ENCODE peak calls at places on chromosomes 11 and 22, in five cellular contexts. W is fibroblast of lung, X is right lobe of liver, O is uterus, J is upper lobe of right lung. R is an unnamed sample.

GRCh38 chr22:27626675-27627443 is 174.7 kb downstream of the MN1 start:
- DNase-seq in X (no peak), J (no peak), W (no peak), O (no peak), R (no peak)

GRCh38 chr22:29302681-29303465 is 3.6 kb upstream of the GAS2L1 start:
- DNase-seq in W (no peak), J (no peak), O (no peak), X (peak; percentile 68), R (no peak)

GRCh38 chr11:69572233-69572860 is 68.6 kb upstream of the CCND1 start:
- DNase-seq in X (no peak), J (no peak), O (no peak), W (no peak), R (peak; percentile 30)

GRCh38 chr11:61473370-61474025 is 35.1 kb upstream of the LRRC10B start:
- DNase-seq in J (no peak), X (no peak), O (no peak), W (peak; percentile 64), R (no peak)

GRCh38 chr11:120131941-120132644 is 5.8 kb downstream of the TRIM29 start:
- DNase-seq in O (peak; percentile 4), X (peak; percentile 4), J (peak; percentile 45), W (no peak), R (no peak)

GRCh38 chr11:45804806-45805304 is at the start of gene SLC35C1:
- DNase-seq in W (peak; percentile 93), X (peak; percentile 98), O (peak; percentile 97), J (peak; percentile 99), R (peak; percentile 96)

GRCh38 chr11:119993732-119994131 is 144.2 kb downstream of the TRIM29 start:
- DNase-seq in W (no peak), J (no peak), X (no peak), O (no peak), R (no peak)

GRCh38 chr11:133946541-133947297 is 10.0 kb downstream of the IGSF9B start:
- DNase-seq in X (no peak), O (no peak), W (no peak), J (peak; percentile 61), R (no peak)

GRCh38 chr11:60251485-60252207 is 8.7 kb upstream of the MS4A4E start:
- DNase-seq in W (no peak), J (no peak), X (no peak), O (no peak), R (no peak)

GRCh38 chr22:33314316-33314715 is 256.1 kb upstream of the SYN3 start:
- DNase-seq in X (no peak), J (no peak), O (no peak), W (no peak), R (no peak)

GRCh38 chr22:37967147-37967546 is 13.6 kb downstream of the POLR2F start:
- DNase-seq in W (no peak), X (no peak), O (no peak), J (no peak), R (no peak)

GRCh38 chr22:28198692-28199091 is 279.6 kb upstream of the PITPNB start:
- DNase-seq in J (no peak), X (no peak), W (peak; percentile 23), O (no peak), R (no peak)

GRCh38 chr11:72239296-72239848 is 4.6 kb downstream of the PHOX2A start:
- DNase-seq in W (peak; percentile 70), J (peak; percentile 83), O (peak; percentile 71), X (peak; percentile 56), R (no peak)

GRCh38 chr22:17257578-17257977 is 38.3 kb upstream of the ADA2 start:
- DNase-seq in W (no peak), O (no peak), J (no peak), X (no peak), R (no peak)

GRCh38 chr22:40027191-40028097 is 32.7 kb downstream of the FAM83F start:
- DNase-seq in W (no peak), J (peak; percentile 41), X (no peak), O (no peak), R (no peak)

GRCh38 chr22:26648761-26649363 is 8.5 kb upstream of the MIAT start:
- DNase-seq in O (no peak), X (no peak), J (no peak), W (no peak), R (peak; percentile 21)

GRCh38 chr22:31876156-31877035 is 67.9 kb upstream of the YWHAH start:
- DNase-seq in O (no peak), X (no peak), J (no peak), W (no peak), R (no peak)

GRCh38 chr11:133921026-133921425 is 35.7 kb downstream of the IGSF9B start:
- DNase-seq in W (no peak), O (no peak), J (no peak), X (no peak), R (no peak)

GRCh38 chr11:120273432-120273831 is 33.5 kb downstream of the POU2F3 start:
- DNase-seq in X (no peak), J (no peak), W (peak; percentile 13), O (no peak), R (no peak)

GRCh38 chr11:86664930-86665329 is 7.5 kb downstream of the ME3 start:
- DNase-seq in X (no peak), J (no peak), W (no peak), O (no peak), R (no peak)

GRCh38 chr22:50544746-50545253 is 899 bp upstream of the KLHDC7B start:
- DNase-seq in X (no peak), W (no peak), J (peak; percentile 86), O (no peak), R (no peak)
- H3K4me3 ChIP-seq in X (no peak overlapping the region), W (no peak overlapping the region), J (peak overlapping the region; percentile 32), O (no peak overlapping the region), R (peak overlapping the region; percentile 77)

DNA sequence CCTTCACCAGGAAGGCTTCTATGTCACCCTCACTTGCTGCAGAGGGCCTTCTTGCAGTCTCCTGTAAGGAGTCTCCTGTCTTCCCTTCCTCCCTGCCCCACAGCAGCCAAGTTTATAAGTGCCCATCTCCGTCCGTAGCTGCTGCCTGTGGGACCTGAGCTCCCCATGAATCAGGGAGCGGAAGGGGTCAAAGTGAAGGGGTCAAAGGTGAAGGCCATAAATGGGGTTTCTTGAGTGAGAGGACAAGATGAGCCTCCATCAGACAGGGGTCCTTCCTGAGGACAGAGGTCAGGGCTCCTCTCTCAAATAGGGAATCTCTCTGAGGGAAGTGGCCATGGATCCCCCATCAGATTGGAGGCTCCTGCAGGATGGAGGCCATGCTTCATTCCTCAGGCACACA is 44.4 kb downstream of the ARRB1 start:
- DNase-seq in W (no peak), J (no peak), O (no peak), X (no peak), R (no peak)
- H3K27ac ChIP-seq in W (no peak overlapping the region), J (peak overlapping the region; percentile 47), O (peak overlapping the region; percentile 30), X (no peak overlapping the region), R (no peak overlapping the region)

GRCh38 chr11:113838005-113838404 is 37.4 kb downstream of the USP28 start:
- DNase-seq in X (no peak), O (no peak), J (no peak), W (no peak), R (no peak)
- H3K36me3 ChIP-seq in X (peaks cover 12% of the 10 kb centered on the region), O (no peaks in the 10 kb centered on the region), J (peaks cover 60% of the 10 kb centered on the region), W (peaks cover 3% of the 10 kb centered on the region), R (peaks cover 3% of the 10 kb centered on the region)

GRCh38 chr11:2570211-2570811 is 125.5 kb downstream of the KCNQ1 start:
- DNase-seq in X (peak; percentile 11), W (no peak), J (peak; percentile 45), O (no peak), R (no peak)
- H3K4me3 ChIP-seq in X (no peak overlapping the region), W (no peak overlapping the region), J (no peak overlapping the region), O (no peak overlapping the region), R (no peak overlapping the region)

GRCh38 chr11:130817608-130817944 is 98.7 kb downstream of the SNX19 start:
- DNase-seq in X (no peak), O (no peak), W (peak; percentile 75), J (no peak), R (no peak)

GRCh38 chr11:130815074-130815802 is 101.0 kb downstream of the SNX19 start:
- DNase-seq in X (no peak), J (no peak), O (no peak), W (no peak), R (no peak)

GRCh38 chr11:130815921-130816320 is 100.4 kb downstream of the SNX19 start:
- DNase-seq in O (no peak), X (no peak), J (no peak), W (no peak), R (no peak)

GRCh38 chr11:130816941-130817607 is 99.2 kb downstream of the SNX19 start:
- DNase-seq in X (no peak), O (peak; percentile 28), W (no peak), J (no peak), R (no peak)

GRCh38 chr11:130816516-130816915 is 99.8 kb downstream of the SNX19 start:
- DNase-seq in W (no peak), X (no peak), O (no peak), J (no peak), R (no peak)
- H3K27ac ChIP-seq in W (no peak overlapping the region), X (no peak overlapping the region), O (no peak overlapping the region), J (no peak overlapping the region), R (no peak overlapping the region)

GRCh38 chr11:59010693-59011092 is 71.4 kb downstream of the GLYATL1 start:
- DNase-seq in W (no peak), O (no peak), X (no peak), J (no peak), R (no peak)

GRCh38 chr11:59012106-59012941 is 73.0 kb downstream of the GLYATL1 start:
- DNase-seq in O (no peak), W (no peak), J (no peak), X (no peak), R (no peak)

GRCh38 chr11:59009661-59010060 is 70.4 kb downstream of the GLYATL1 start:
- DNase-seq in W (no peak), O (no peak), J (no peak), X (no peak), R (no peak)

GRCh38 chr11:59011672-59012071 is 72.4 kb downstream of the GLYATL1 start:
- DNase-seq in J (no peak), W (no peak), O (no peak), X (no peak), R (no peak)

GRCh38 chr11:59012942-59013256 is 73.2 kb upstream of the GLYATL1B start:
- DNase-seq in O (no peak), W (no peak), J (peak; percentile 74), X (peak; percentile 73), R (no peak)
- H3K36me3 ChIP-seq in O (no peaks in the 10 kb centered on the region), W (no peaks in the 10 kb centered on the region), J (no peaks in the 10 kb centered on the region), X (no peaks in the 10 kb centered on the region), R (no peaks in the 10 kb centered on the region)

R was measured in CD8-positive, alpha-beta memory T cell.